ENCODE peak calls at places on chromosomes 2 and 18, in eight cellular contexts. V is heart left ventricle, Z is K562, C is A549, M is esophagus muscularis mucosa, D is H1, O is stomach, W is spleen. L is an unnamed sample.

GRCh38 chr18:59662008-59662701 is 35.1 kb downstream of the CCBE1 start:
- DNase-seq in V (no peak), Z (no peak), C (no peak), M (no peak), D (no peak), O (no peak), W (no peak), L (no peak)

GRCh38 chr2:200575957-200576356 is 9.9 kb upstream of the AOX1 start:
- DNase-seq in V (no peak), Z (no peak), C (no peak), M (no peak), D (no peak), O (no peak), W (no peak), L (no peak)

GRCh38 chr2:129793326-129793955 is 186.0 kb upstream of the RAB6C start:
- DNase-seq in V (no peak), Z (no peak), C (no peak), M (peak; percentile 79), D (no peak), O (no peak), W (no peak), L (no peak)

GRCh38 chr2:183229386-183229785 is 105.1 kb downstream of the NUP35 start:
- DNase-seq in V (no peak), Z (no peak), C (no peak), M (no peak), D (no peak), O (no peak), W (no peak), L (no peak)

GRCh38 chr18:73980289-73980979 is 167.2 kb downstream of the FBXO15 start:
- DNase-seq in V (no peak), Z (no peak), C (peak; percentile 20), M (peak; percentile 77), D (peak; percentile 17), O (no peak), W (no peak), L (no peak)

GRCh38 chr2:169815849-169816248 is 8.9 kb downstream of the METTL5 start:
- DNase-seq in V (no peak), Z (no peak), C (peak; percentile 21), M (no peak), D (no peak), O (no peak), W (no peak), L (no peak)

GRCh38 chr2:216235896-216236295 is 126.7 kb downstream of the XRCC5 start:
- DNase-seq in V (no peak), Z (no peak), C (no peak), M (peak; percentile 57), D (no peak), O (no peak), W (no peak), L (no peak)

GRCh38 chr2:109173311-109174171 is 44.5 kb downstream of the SH3RF3 start:
- DNase-seq in V (peak; percentile 78), Z (no peak), C (no peak), M (no peak), D (no peak), O (peak; percentile 42), W (no peak), L (peak; percentile 39)

GRCh38 chr2:74290066-74290465 is 53.1 kb downstream of the SLC4A5 start:
- DNase-seq in V (no peak), Z (no peak), C (no peak), M (no peak), D (no peak), O (no peak), W (no peak), L (no peak)

GRCh38 chr2:179096090-179096489 is 46.2 kb upstream of the CCDC141 start:
- DNase-seq in V (no peak), Z (no peak), C (no peak), M (no peak), D (no peak), O (no peak), W (no peak), L (no peak)
- H3K4me3 ChIP-seq in V (no peak overlapping the region), Z (no peak overlapping the region), C (no peak overlapping the region), M (no peak overlapping the region), D (no peak overlapping the region), O (no peak overlapping the region), W (no peak overlapping the region), L (no peak overlapping the region)

DNA sequence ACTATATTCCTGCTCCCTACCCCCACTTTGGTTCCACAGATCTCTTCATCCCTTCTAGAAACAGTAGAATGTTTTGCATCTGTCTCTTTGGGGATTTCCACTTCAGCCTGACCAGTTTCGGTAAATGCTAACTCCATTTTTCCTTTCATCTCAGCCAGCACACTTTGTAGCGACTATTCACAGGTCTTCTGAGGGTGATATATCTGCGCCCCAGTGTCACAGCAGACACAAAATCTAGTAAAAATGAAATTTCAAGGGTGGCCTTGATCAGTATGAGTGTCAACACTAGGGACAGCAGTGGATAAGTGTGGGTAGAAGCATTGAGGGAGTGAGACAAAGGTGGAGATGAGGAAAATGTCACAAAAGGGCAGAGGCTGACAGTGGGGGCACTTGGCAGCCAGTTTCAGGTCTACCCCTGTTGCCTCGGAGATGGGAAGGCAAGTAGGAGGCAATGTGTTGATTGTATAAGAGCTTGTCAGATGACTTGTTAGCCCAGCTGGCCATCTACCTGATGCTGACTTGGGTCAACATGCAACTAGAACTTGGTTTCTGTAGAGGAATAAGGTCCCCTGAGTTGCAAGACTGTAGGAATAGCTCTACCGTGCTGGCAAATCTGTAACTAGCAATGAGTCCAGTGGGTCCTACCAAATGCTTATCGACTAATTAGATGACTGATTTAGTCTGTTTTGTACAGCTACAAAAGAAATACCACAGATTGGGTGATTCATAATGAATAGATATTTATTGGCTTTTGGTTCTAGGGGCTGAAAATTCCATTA is 60.7 kb downstream of the CXCR4 start:
- DNase-seq in V (no peak), Z (no peak), C (no peak), M (no peak), D (no peak), O (no peak), W (no peak), L (no peak)
- TF ChIP-seq POLR2A in V (no peak), Z (no peak), C (no peak), M (no peak), D (no peak), O (no peak), W (no peak), L (no peak)

GRCh38 chr2:112645396-112646101 is at the start of gene SLC20A1:
- DNase-seq in V (peak; percentile 97), Z (peak; percentile 98), C (peak; percentile 81), M (peak; percentile 97), D (peak; percentile 90), O (peak; percentile 97), W (peak; percentile 100), L (peak; percentile 96)
- H3K4me1 ChIP-seq in V (peaks cover 59% of the 10 kb centered on the region), Z (peaks cover 66% of the 10 kb centered on the region), C (peaks cover 43% of the 10 kb centered on the region), M (peaks cover 45% of the 10 kb centered on the region), D (peaks cover 3% of the 10 kb centered on the region), O (peaks cover 41% of the 10 kb centered on the region), W (peaks cover 16% of the 10 kb centered on the region), L (peaks cover 44% of the 10 kb centered on the region)

GRCh38 chr2:105853354-105854088 is 108.8 kb downstream of the NCK2 start:
- DNase-seq in V (no peak), Z (no peak), C (no peak), M (peak; percentile 72), D (no peak), O (no peak), W (no peak), L (no peak)
- H3K4me3 ChIP-seq in V (no peak overlapping the region), Z (no peak overlapping the region), C (no peak overlapping the region), M (no peak overlapping the region), D (no peak overlapping the region), O (no peak overlapping the region), W (no peak overlapping the region), L (no peak overlapping the region)